ENCODE peak calls at places on chromosomes 6 and 20, in seven cellular contexts. E, H, N, K, B, Z and M are unnamed samples. For H3K4me1 and H3K79me2, the result is how much of the 10 kb centered on the place peaks cover.

GRCh38 chr6:139014945-139015344 is 13.6 kb upstream of the ABRACL start:
- DNase-seq in E (no peak), H (no peak), N (no peak), K (no peak), B (no peak), Z (no peak), M (no peak)

GRCh38 chr6:135987226-135987625 is 135.7 kb downstream of the PDE7B start:
- DNase-seq in E (no peak), H (no peak), N (no peak), K (no peak), B (no peak), Z (no peak), M (no peak)

GRCh38 chr20:24337074-24337473 is 132.4 kb upstream of the SYNDIG1 start:
- DNase-seq in E (peak), H (no peak), N (no peak), K (peak), B (peak), Z (no peak), M (peak)

GRCh38 chr20:32247957-32248497 is 29.4 kb upstream of the KIF3B start:
- DNase-seq in E (no peak), H (no peak), N (no peak), K (no peak), B (peak), Z (no peak), M (no peak)

GRCh38 chr6:128768187-128768586 is 114.8 kb upstream of the LAMA2 start:
- DNase-seq in E (no peak), H (no peak), N (no peak), K (no peak), B (no peak), Z (no peak), M (no peak)

GRCh38 chr6:157075549-157076426 is 247.5 kb downstream of the TMEM242 start:
- DNase-seq in E (peak), H (no peak), N (no peak), K (no peak), B (peak), Z (no peak), M (peak)

GRCh38 chr6:21505574-21505990 is 88.0 kb upstream of the SOX4 start:
- DNase-seq in E (peak), H (no peak), N (no peak), K (no peak), B (no peak), Z (no peak), M (peak)

GRCh38 chr6:46876126-46876525 is 45.6 kb downstream of the ADGRF5 start:
- DNase-seq in E (peak), H (peak), N (no peak), K (no peak), B (peak), Z (peak), M (peak)

GRCh38 chr6:48747040-48747439 is 636.0 kb upstream of the PTCHD4 start:
- DNase-seq in E (peak), H (no peak), N (no peak), K (peak), B (peak), Z (no peak), M (peak)

GRCh38 chr6:63643862-63644261 is 8.3 kb downstream of the PHF3 start:
- DNase-seq in E (no peak), H (no peak), N (peak), K (peak), B (peak), Z (peak), M (no peak)

GRCh38 chr6:44078795-44079671 is 48.2 kb downstream of the MRPL14 start:
- DNase-seq in E (peak), H (peak), N (peak), K (peak), B (peak), Z (peak), M (peak)

GRCh38 chr6:52307900-52308372 is 23.4 kb upstream of the MCM3 start:
- DNase-seq in E (no peak), H (no peak), N (peak), K (no peak), B (no peak), Z (peak), M (no peak)

GRCh38 chr6:16700202-16700997 is 60.9 kb downstream of the ATXN1 start:
- DNase-seq in E (no peak), H (no peak), N (no peak), K (no peak), B (no peak), Z (peak), M (no peak)

GRCh38 chr6:100657678-100658330 is 193.1 kb upstream of the SIM1 start:
- DNase-seq in E (peak), H (no peak), N (peak), K (peak), B (peak), Z (peak), M (no peak)

GRCh38 chr6:113860165-113860955 is 3.2 kb downstream of the MARCKS start:
- DNase-seq in E (peak), H (no peak), N (no peak), K (peak), B (peak), Z (peak), M (peak)

GRCh38 chr20:49228676-49229075 is 9.5 kb downstream of the DDX27 start:
- DNase-seq in E (no peak), H (no peak), N (no peak), K (no peak), B (no peak), Z (no peak), M (no peak)

GRCh38 chr20:53162251-53162835 is 190.2 kb downstream of the TSHZ2 start:
- DNase-seq in E (peak), H (peak), N (peak), K (peak), B (peak), Z (no peak), M (peak)

GRCh38 chr6:99334526-99335127 is 14.8 kb downstream of the FAXC start:
- DNase-seq in E (peak), H (peak), N (peak), K (peak), B (peak), Z (peak), M (peak)

GRCh38 chr6:129590408-129591022 is 119.5 kb downstream of the ARHGAP18 start:
- DNase-seq in E (peak), H (no peak), N (no peak), K (peak), B (peak), Z (peak), M (peak)

GRCh38 chr6:109303647-109304283 is 78.5 kb downstream of the CD164 start:
- DNase-seq in E (no peak), H (no peak), N (no peak), K (no peak), B (peak), Z (no peak), M (peak)
- H3K4me1 ChIP-seq in E (under half), H (under half), N (under half), K (under half), B (under half), Z (under half), M (under half)

DNA sequence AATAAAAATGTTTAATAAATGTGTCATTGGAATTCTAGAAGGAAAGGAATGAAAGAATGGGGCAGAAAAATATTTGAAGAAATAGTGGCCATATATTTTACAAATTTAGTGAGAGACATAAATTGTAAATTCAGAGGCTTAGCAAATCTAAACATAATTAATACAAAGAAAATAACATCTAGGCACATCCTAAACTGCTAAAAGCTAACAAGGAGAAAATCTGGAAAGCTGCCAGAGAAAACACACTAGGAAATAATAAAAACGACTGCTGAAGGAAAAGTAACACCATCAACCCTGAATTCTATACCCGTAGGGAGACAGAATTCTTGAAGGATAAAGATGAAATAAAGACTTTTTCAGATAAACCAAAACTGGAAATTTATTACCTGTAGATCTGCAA is 23.8 kb downstream of the CYB5R4 start:
- DNase-seq in E (no peak), H (no peak), N (no peak), K (no peak), B (no peak), Z (peak), M (no peak)
- H3K79me2 ChIP-seq in E (under half), H (under half), N (under half), K (under half), B (under half), Z (under half), M (under half)

GRCh38 chr6:42333622-42334021 is 116.0 kb upstream of the MRPS10 start:
- DNase-seq in E (no peak), H (no peak), N (no peak), K (no peak), B (no peak), Z (no peak), M (no peak)
- H3K4me1 ChIP-seq in E (under half), H (under half), N (under half), K (under half), B (under half), Z (under half), M (under half)

GRCh38 chr6:83879746-83880145 is 20.3 kb downstream of the CYB5R4 start:
- DNase-seq in E (no peak), H (no peak), N (no peak), K (no peak), B (peak), Z (no peak), M (no peak)
- H3K79me2 ChIP-seq in E (under half), H (under half), N (under half), K (under half), B (under half), Z (under half), M (under half)

DNA sequence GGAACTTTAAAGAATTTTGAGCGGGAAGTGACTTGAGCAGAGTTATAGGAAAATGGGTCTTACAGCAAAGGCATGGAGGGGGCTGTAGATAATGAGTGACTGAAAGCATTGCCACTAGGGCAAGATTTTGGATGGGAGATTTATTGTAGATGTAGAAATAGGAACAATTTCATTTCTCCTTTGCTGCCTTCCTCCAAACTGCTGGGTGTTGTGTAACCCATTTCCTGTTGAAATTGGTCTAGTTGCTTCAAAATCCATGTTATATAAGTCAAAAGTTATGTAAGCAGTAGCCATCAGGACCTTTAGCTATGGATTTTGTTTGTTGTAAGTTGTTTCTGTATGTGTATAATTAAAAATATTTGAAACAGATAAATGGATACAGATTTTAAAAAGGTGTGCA is 11.1 kb downstream of the YWHAB start:
- DNase-seq in E (no peak), H (no peak), N (peak), K (peak), B (peak), Z (no peak), M (no peak)
- H3K4me1 ChIP-seq in E (under half), H (under half), N (under half), K (under half), B (under half), Z (under half), M (under half)